ENCODE peak calls at places on chromosomes 5 and 9, in six cellular contexts. E, T, O, B, P and K are unnamed samples.

GRCh38 chr9:38412751-38413150 is 11.5 kb downstream of the IGFBPL1 start:
- DNase-seq in P (no peak), O (no peak), E (no peak), T (no peak), B (no peak), K (no peak)

GRCh38 chr5:96149021-96149420 is 187.4 kb upstream of the ELL2 start:
- DNase-seq in P (no peak), O (no peak), E (no peak), T (no peak), B (no peak), K (no peak)

GRCh38 chr5:163532203-163532892 is 26.9 kb downstream of the MAT2B start:
- DNase-seq in B (no peak), E (no peak), T (no peak), O (no peak), P (no peak), K (no peak)

GRCh38 chr5:1079961-1080360 is 31.9 kb downstream of the SLC12A7 start:
- DNase-seq in E (no peak), B (no peak), O (no peak), P (no peak), T (no peak), K (no peak)

GRCh38 chr9:20594521-20594920 is 27.8 kb downstream of the MLLT3 start:
- DNase-seq in T (no peak), O (no peak), B (no peak), E (no peak), P (no peak), K (no peak)

GRCh38 chr5:166532821-166533220 is 1758.6 kb upstream of the WWC1 start:
- DNase-seq in O (no peak), E (no peak), B (no peak), P (no peak), T (no peak), K (no peak)

GRCh38 chr5:109310315-109310714 is 99.5 kb downstream of the PJA2 start:
- DNase-seq in E (no peak), T (no peak), P (no peak), O (no peak), B (no peak), K (no peak)

GRCh38 chr9:5767968-5768932 is 64.7 kb downstream of the ERMP1 start:
- DNase-seq in O (no peak), E (no peak), P (peak), T (no peak), B (peak), K (no peak)

GRCh38 chr9:15401266-15401665 is 21.4 kb upstream of the SNAPC3 start:
- DNase-seq in O (no peak), T (no peak), E (no peak), P (no peak), B (no peak), K (peak)

GRCh38 chr5:51960617-51961115 is 577.4 kb downstream of the ISL1 start:
- DNase-seq in O (no peak), P (peak), E (no peak), T (no peak), B (no peak), K (no peak)

GRCh38 chr5:103469288-103470065 is 93.1 kb downstream of the NUDT12 start:
- DNase-seq in B (peak), E (no peak), T (no peak), O (no peak), P (no peak), K (no peak)

GRCh38 chr9:107000218-107000617 is 137.3 kb downstream of the ZNF462 start:
- DNase-seq in P (no peak), T (no peak), E (no peak), O (no peak), B (no peak), K (no peak)

GRCh38 chr5:177328545-177329231 is 17.0 kb upstream of the MXD3 start:
- DNase-seq in T (no peak), O (no peak), E (no peak), B (no peak), P (no peak), K (no peak)

GRCh38 chr9:133897675-133898074 is 94.4 kb downstream of the VAV2 start:
- DNase-seq in P (no peak), E (no peak), T (no peak), B (peak), O (no peak), K (no peak)

GRCh38 chr5:148856009-148856367 is 29.6 kb downstream of the ADRB2 start:
- DNase-seq in O (no peak), E (no peak), T (no peak), P (no peak), B (no peak), K (no peak)

GRCh38 chr5:128782446-128782845 is 182.8 kb upstream of the SLC27A6 start:
- DNase-seq in P (no peak), T (no peak), E (peak), O (no peak), B (peak), K (peak)

GRCh38 chr5:11793396-11793795 is 110.8 kb downstream of the CTNND2 start:
- DNase-seq in E (no peak), O (no peak), P (no peak), B (no peak), T (no peak), K (no peak)

GRCh38 chr9:98977246-98977681 is 33.6 kb downstream of the COL15A1 start:
- DNase-seq in E (no peak), P (no peak), O (no peak), T (no peak), B (no peak), K (no peak)

DNA sequence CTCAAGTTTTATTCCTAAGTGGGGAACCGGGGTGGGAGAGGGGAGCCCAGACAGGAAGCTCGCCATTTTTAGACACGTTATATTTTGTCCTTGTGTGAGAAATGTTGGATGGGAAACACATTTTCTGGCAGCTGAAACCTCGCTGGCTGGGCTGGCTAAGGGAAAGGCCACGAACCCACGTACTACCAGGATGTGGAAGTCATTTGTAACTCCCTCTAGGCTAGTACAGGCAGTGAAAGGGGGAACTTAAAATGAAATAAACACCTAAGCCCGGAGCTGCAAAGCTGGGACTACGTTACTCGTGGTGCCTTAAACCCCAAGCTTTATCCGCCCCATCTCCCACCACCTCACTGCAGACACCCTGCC is 42.5 kb downstream of the TMEM174 start:
- DNase-seq in E (no peak), T (no peak), O (no peak), B (peak), P (no peak), K (no peak)
- H3K4me3 ChIP-seq in E (no peak), T (peak), O (peak), B (peak), P (peak), K (no peak)

DNA sequence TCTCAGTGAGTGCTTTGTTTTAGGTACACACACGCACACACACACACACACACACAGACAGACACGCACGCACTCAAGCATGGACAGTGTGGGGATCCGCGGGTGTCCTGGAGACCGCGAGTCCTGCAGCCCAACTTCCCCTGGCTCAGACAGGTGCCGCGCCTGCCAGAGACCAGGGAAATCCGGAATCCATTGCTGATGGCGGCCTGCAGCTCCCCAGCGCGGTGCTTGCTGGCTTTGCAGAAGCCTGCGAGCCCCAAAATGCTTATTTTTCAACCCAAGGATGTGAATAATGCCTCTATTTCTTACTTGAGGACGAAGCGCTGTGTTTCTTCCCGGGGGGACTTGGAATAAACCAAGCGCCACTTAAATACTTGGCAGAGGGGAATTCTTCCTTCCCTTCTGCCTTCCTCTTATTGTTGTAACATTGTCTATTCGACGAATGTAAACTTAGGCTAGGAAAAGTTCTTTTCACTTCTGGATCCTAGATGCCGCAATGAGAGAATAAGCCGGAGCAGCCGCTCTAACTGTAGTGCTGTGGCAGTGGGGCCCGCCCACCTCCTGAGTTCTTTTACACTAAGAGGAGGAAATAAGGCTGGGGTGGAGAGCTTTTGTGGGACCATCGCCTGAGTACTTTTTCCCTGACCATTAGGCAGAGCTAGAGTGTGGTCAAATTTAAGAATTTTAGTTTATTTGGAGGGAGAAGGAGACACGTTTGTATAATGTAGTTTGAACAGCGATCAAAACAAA is 804 bp downstream of the ITGA2 start:
- DNase-seq in B (peak), E (peak), P (peak), T (no peak), O (peak), K (peak)
- TF ChIP-seq CTCF in B (peak), E (no peak), P (peak), T (no peak), O (no peak), K (peak)

DNA sequence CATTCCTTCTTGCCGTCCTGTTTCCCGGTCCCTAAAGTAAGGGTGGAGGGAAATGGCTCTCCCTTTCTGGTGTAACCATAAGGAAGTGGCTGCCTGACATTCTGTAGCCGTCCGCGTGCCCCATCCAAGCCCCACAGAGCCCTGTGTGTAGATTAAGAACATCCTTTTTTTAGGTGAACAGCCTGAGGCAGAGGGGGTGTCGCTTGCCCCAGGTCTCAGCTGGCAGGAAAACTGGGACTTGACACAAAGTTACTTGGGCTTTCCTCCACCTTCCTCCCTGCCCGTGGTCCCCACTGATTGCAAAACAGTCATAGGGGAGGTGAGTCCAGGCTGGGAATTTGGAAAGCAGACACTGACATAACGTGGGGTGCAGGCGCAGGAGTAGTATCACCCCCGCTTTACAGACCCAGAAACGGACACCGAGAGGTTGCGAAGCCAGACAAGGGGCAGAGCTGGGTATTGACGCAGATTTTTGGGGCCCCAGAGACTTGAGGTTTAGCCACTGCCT is 22.8 kb downstream of the C9orf50 start:
- DNase-seq in E (no peak), T (no peak), B (no peak), P (no peak), O (no peak), K (no peak)
- H3K4me3 ChIP-seq in E (no peak), T (peak), B (peak), P (no peak), O (no peak), K (peak)

DNA sequence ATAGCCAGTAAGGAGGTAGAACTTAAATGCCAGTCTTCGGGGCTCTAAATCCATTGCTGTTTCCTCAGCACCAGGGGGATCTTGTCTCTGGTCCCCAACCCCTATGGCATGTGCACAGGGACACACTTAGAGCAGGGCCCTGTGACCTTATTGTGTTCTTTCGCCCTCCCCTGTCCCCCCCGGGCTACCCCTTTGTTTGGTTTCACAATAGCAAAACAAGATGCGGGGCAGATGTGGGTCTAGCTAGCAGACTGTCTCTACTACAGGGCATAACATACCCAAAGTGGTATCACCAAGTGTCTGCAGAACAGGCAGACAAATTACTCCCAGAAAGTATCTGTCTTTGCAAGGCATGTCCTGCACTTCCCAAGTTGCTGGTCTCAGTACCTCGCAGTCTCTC is 2.1 kb downstream of the FBLL1 start:
- DNase-seq in O (no peak), P (no peak), B (no peak), E (no peak), T (no peak), K (no peak)
- TF ChIP-seq CTCF in O (no peak), P (no peak), B (no peak), E (no peak), T (no peak), K (no peak)

GRCh38 chr9:131409458-131409992 is 15.6 kb downstream of the PRRC2B start:
- DNase-seq in B (no peak), P (no peak), T (no peak), O (no peak), E (no peak), K (no peak)

GRCh38 chr9:131405858-131406566 is 12.1 kb downstream of the PRRC2B start:
- DNase-seq in T (no peak), P (peak), O (no peak), B (no peak), E (no peak), K (no peak)

GRCh38 chr9:131410051-131410491 is 16.2 kb downstream of the PRRC2B start:
- DNase-seq in B (peak), P (no peak), O (no peak), T (no peak), E (no peak), K (peak)

GRCh38 chr9:131406567-131407436 is 12.9 kb downstream of the PRRC2B start:
- DNase-seq in P (no peak), T (no peak), E (no peak), B (no peak), O (no peak), K (peak)

GRCh38 chr9:131407717-131408195 is 13.9 kb downstream of the PRRC2B start:
- DNase-seq in E (peak), P (no peak), B (peak), O (peak), T (peak), K (peak)
- H3K4me3 ChIP-seq in E (no peak), P (no peak), B (peak), O (no peak), T (peak), K (no peak)

GRCh38 chr5:175700991-175701390 is 43.1 kb downstream of the HRH2 start:
- DNase-seq in T (no peak), E (no peak), O (no peak), P (no peak), B (no peak), K (no peak)
- TF ChIP-seq CTCF in T (peak), E (no peak), O (no peak), P (peak), B (no peak), K (no peak)

GRCh38 chr5:88734191-88734640 is 148.8 kb downstream of the MEF2C start:
- DNase-seq in E (no peak), T (no peak), B (no peak), O (peak), P (peak), K (no peak)
- H3K4me3 ChIP-seq in E (no peak), T (no peak), B (no peak), O (no peak), P (peak), K (no peak)

GRCh38 chr9:124373851-124374250 is 41.4 kb downstream of the PSMB7 start:
- DNase-seq in T (no peak), P (no peak), E (no peak), B (no peak), O (no peak), K (no peak)

GRCh38 chr9:124373386-124373785 is 41.9 kb downstream of the PSMB7 start:
- DNase-seq in P (no peak), T (no peak), E (no peak), B (no peak), O (no peak), K (no peak)

GRCh38 chr9:124371183-124371582 is 44.1 kb downstream of the PSMB7 start:
- DNase-seq in P (no peak), T (no peak), B (peak), O (no peak), E (no peak), K (peak)

GRCh38 chr9:124369236-124369797 is 45.9 kb downstream of the PSMB7 start:
- DNase-seq in E (no peak), P (no peak), T (no peak), O (no peak), B (no peak), K (no peak)

GRCh38 chr9:124372038-124372437 is 43.2 kb downstream of the PSMB7 start:
- DNase-seq in B (no peak), O (no peak), E (no peak), P (no peak), T (no peak), K (no peak)
- TF ChIP-seq CTCF in B (no peak), O (no peak), E (no peak), P (no peak), T (no peak), K (no peak)

GRCh38 chr5:111641533-111642230 is 115.3 kb downstream of the NREP start:
- DNase-seq in B (peak), O (no peak), T (no peak), P (no peak), E (no peak), K (peak)
- H3K4me3 ChIP-seq in B (no peak), O (no peak), T (no peak), P (no peak), E (no peak), K (no peak)

GRCh38 chr5:56962286-56962685 is 10.4 kb upstream of the MIER3 start:
- DNase-seq in P (no peak), T (no peak), O (no peak), E (no peak), B (no peak), K (no peak)

GRCh38 chr5:56961746-56962145 is 9.8 kb upstream of the MIER3 start:
- DNase-seq in B (no peak), T (no peak), E (no peak), P (no peak), O (no peak), K (no peak)

GRCh38 chr5:56958595-56958994 is 6.7 kb upstream of the MIER3 start:
- DNase-seq in O (no peak), B (no peak), P (no peak), T (no peak), E (no peak), K (no peak)

GRCh38 chr5:56964173-56964572 is 12.2 kb upstream of the MIER3 start:
- DNase-seq in E (no peak), B (no peak), P (no peak), O (no peak), T (no peak), K (no peak)
- TF ChIP-seq CTCF in E (no peak), B (no peak), P (no peak), O (no peak), T (no peak), K (no peak)